ENCODE peak calls at places on chromosomes 6 and 20, in four cellular contexts. P, L, H and X are unnamed samples.

GRCh38 chr6:34601706-34602105 is 45.6 kb upstream of the SPDEF start:
- DNase-seq in P (no peak), L (no peak), H (no peak), X (no peak)

GRCh38 chr6:5674141-5674540 is 332.6 kb downstream of the NRN1 start:
- DNase-seq in P (no peak), L (no peak), H (no peak), X (no peak)

GRCh38 chr6:116220172-116220571 is 33.7 kb downstream of the TSPYL4 start:
- DNase-seq in P (no peak), L (no peak), H (no peak), X (no peak)

GRCh38 chr6:82861121-82861520 is 204.5 kb downstream of the UBE3D start:
- DNase-seq in P (no peak), L (no peak), H (no peak), X (no peak)

GRCh38 chr6:132962936-132963579 is 148.7 kb downstream of the RPS12 start:
- DNase-seq in P (peak), L (peak), H (peak), X (peak)

GRCh38 chr20:52410182-52410647 is 218.6 kb upstream of the ZFP64 start:
- DNase-seq in P (peak), L (no peak), H (peak), X (no peak)

GRCh38 chr6:145814035-145814500 is 527 bp downstream of the FBXO30 start:
- DNase-seq in P (no peak), L (no peak), H (no peak), X (peak)

GRCh38 chr6:126440923-126441322 is 101.0 kb downstream of the CENPW start:
- DNase-seq in P (no peak), L (no peak), H (no peak), X (no peak)

GRCh38 chr6:41027799-41028617 is 11.0 kb downstream of the UNC5CL start:
- DNase-seq in P (peak), L (peak), H (peak), X (peak)

GRCh38 chr20:49725694-49726093 is 12.0 kb upstream of the B4GALT5 start:
- DNase-seq in P (no peak), L (no peak), H (no peak), X (no peak)

GRCh38 chr6:52301326-52301725 is 16.8 kb upstream of the MCM3 start:
- DNase-seq in P (no peak), L (no peak), H (no peak), X (no peak)

GRCh38 chr6:159915397-159915796 is 24.6 kb downstream of the MAS1 start:
- DNase-seq in P (no peak), L (no peak), H (no peak), X (no peak)

GRCh38 chr6:33908025-33908424 is 104.2 kb upstream of the MLN start:
- DNase-seq in P (no peak), L (no peak), H (no peak), X (no peak)

GRCh38 chr6:150416120-150416519 is 47.3 kb downstream of the IYD start:
- DNase-seq in P (no peak), L (no peak), H (no peak), X (no peak)

GRCh38 chr6:20360471-20361119 is 41.1 kb upstream of the E2F3 start:
- DNase-seq in P (no peak), L (no peak), H (no peak), X (no peak)

GRCh38 chr6:71205336-71205956 is 83.2 kb upstream of the OGFRL1 start:
- DNase-seq in P (no peak), L (no peak), H (no peak), X (no peak)

GRCh38 chr6:52610745-52611355 is 34.0 kb upstream of the TRAM2 start:
- DNase-seq in P (no peak), L (peak), H (no peak), X (no peak)

GRCh38 chr6:120826253-120826652 is 508.0 kb downstream of the TBC1D32 start:
- DNase-seq in P (peak), L (peak), H (peak), X (peak)

GRCh38 chr6:56524891-56525703 is 117.6 kb downstream of the DST start:
- DNase-seq in P (no peak), L (no peak), H (no peak), X (no peak)

GRCh38 chr6:109315331-109316129 is 66.7 kb downstream of the CD164 start:
- DNase-seq in P (no peak), L (no peak), H (no peak), X (no peak)

GRCh38 chr6:134376785-134377184 is 58.9 kb upstream of the SGK1 start:
- DNase-seq in P (no peak), L (no peak), H (no peak), X (no peak)

GRCh38 chr6:125789576-125790402 is 971 bp upstream of the NCOA7 start:
- DNase-seq in P (peak), L (no peak), H (peak), X (peak)

GRCh38 chr20:11849976-11850670 is 67.6 kb upstream of the BTBD3 start:
- DNase-seq in P (no peak), L (peak), H (no peak), X (no peak)

GRCh38 chr6:170044836-170045562 is 245.9 kb downstream of the DLL1 start:
- DNase-seq in P (no peak), L (no peak), H (no peak), X (no peak)

GRCh38 chr6:43669050-43669921 is 18.3 kb downstream of the MRPS18A start:
- DNase-seq in P (no peak), L (no peak), H (peak), X (no peak)

GRCh38 chr6:53795702-53796450 is 1.1 kb downstream of the LRRC1 start:
- DNase-seq in P (peak), L (no peak), H (no peak), X (peak)

GRCh38 chr6:72798196-72798595 is 176.3 kb downstream of the KCNQ5 start:
- DNase-seq in P (no peak), L (no peak), H (no peak), X (no peak)

GRCh38 chr6:118325220-118325860 is 222.8 kb upstream of the PLN start:
- DNase-seq in P (no peak), L (no peak), H (no peak), X (no peak)

GRCh38 chr6:129683606-129684322 is 26.2 kb downstream of the ARHGAP18 start:
- DNase-seq in P (no peak), L (peak), H (peak), X (no peak)

GRCh38 chr6:119207973-119208725 is 129.7 kb upstream of the FAM184A start:
- DNase-seq in P (no peak), L (peak), H (no peak), X (no peak)

GRCh38 chr6:126657556-126658129 is 317.7 kb downstream of the CENPW start:
- DNase-seq in P (no peak), L (peak), H (no peak), X (no peak)

GRCh38 chr20:12049125-12049524 is 131.4 kb downstream of the BTBD3 start:
- DNase-seq in P (no peak), L (no peak), H (no peak), X (no peak)

GRCh38 chr6:132399376-132400074 is 1.8 kb downstream of the MOXD1 start:
- DNase-seq in P (no peak), L (no peak), H (no peak), X (no peak)

GRCh38 chr20:64261138-64261537 is 5.6 kb downstream of the PCMTD2 start:
- DNase-seq in P (no peak), L (no peak), H (peak), X (no peak)

GRCh38 chr20:10863337-10864060 is 189.7 kb upstream of the JAG1 start:
- DNase-seq in P (no peak), L (peak), H (no peak), X (no peak)

GRCh38 chr6:170405311-170405975 is 98.9 kb downstream of the FAM120B start:
- DNase-seq in P (no peak), L (no peak), H (no peak), X (no peak)

GRCh38 chr6:20404641-20405032 is 3.0 kb downstream of the E2F3 start:
- DNase-seq in P (peak), L (peak), H (peak), X (peak)

GRCh38 chr6:102812242-102812641 is 1418.7 kb downstream of the GRIK2 start:
- DNase-seq in P (no peak), L (no peak), H (no peak), X (no peak)

GRCh38 chr20:61185181-61185580 is 66.9 kb upstream of the CDH4 start:
- DNase-seq in P (no peak), L (no peak), H (no peak), X (no peak)

GRCh38 chr6:22929228-22929627 is 359.9 kb downstream of the HDGFL1 start:
- DNase-seq in P (no peak), L (no peak), H (no peak), X (no peak)

DNA sequence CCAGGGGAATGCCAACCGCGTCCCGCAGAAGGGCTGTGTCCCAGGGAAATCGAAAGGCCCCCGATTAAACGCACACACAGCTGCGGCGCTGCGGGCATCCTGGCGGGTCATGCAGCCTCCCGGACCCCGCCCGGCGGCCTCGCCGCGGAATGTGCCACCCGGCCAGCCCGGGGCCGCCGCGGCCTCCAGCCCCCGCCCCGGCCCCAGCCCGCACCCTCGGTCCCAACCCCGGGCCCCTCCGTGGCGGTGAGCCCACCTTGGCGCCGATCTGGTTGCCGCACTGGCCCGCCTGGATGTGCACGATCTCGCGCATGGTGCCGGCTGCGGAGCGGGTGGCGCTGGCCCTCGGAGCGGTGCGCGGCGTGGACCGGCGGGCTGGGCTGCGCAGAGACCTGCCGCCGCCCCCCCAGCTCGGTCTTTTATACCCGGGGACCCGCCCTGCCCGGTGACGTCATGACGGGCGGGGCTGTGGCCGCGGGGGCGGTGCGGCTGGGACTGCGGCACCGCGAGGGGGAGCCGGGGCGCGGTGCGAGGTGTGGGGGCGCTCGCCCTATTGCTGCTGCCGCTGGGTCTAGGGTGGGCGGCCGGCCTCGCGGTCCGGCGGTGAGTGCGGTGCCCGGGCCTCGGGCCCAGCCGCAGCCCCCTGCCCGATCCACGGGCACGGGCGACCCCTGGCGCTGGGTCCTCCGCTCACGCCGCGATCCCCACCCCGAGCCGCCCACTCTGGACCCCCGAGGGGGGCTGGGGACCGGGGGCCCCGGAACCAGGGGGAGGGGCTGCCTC is at the start of gene TUBB2A:
- DNase-seq in P (peak), L (peak), H (peak), X (peak)
- TF ChIP-seq CTCF in P (no peak), L (peak), H (peak), X (peak)

DNA sequence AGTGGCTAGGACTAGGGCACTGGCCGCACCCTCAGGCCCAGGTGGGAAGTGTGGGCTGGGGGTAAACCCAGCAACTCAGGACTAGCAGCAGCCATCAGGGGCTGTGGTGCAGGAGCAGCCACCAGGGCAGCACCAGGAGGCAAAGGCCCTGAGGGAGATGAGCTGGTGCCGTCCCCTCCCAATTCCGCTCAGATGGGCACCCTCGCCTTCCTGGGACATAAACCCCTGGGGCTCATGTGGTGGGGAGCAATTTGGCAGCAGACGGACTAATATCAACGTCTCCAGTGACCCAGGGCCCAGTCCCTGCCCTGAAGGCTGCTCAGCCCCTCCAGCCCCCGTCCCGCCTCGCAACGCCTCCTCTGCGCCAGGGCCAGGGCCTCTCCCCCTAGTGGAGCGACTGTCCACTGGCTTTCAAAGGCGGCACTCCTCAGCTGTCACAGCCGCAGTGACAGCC is 349.7 kb downstream of the ZFAND3 start:
- DNase-seq in P (no peak), L (no peak), H (no peak), X (no peak)
- TF ChIP-seq CTCF in P (no peak), L (no peak), H (no peak), X (peak)

GRCh38 chr6:137415834-137416190 is 78.4 kb downstream of the OLIG3 start:
- DNase-seq in P (no peak), L (no peak), H (no peak), X (no peak)

GRCh38 chr6:137414599-137414998 is 79.6 kb downstream of the OLIG3 start:
- DNase-seq in P (no peak), L (no peak), H (no peak), X (no peak)

GRCh38 chr6:137413482-137413881 is 80.7 kb downstream of the OLIG3 start:
- DNase-seq in P (no peak), L (no peak), H (no peak), X (no peak)

GRCh38 chr6:137416376-137417109 is 77.7 kb downstream of the OLIG3 start:
- DNase-seq in P (no peak), L (no peak), H (peak), X (no peak)

GRCh38 chr6:137415127-137415833 is 78.9 kb downstream of the OLIG3 start:
- DNase-seq in P (peak), L (peak), H (peak), X (peak)
- TF ChIP-seq CTCF in P (no peak), L (peak), H (peak), X (peak)

DNA sequence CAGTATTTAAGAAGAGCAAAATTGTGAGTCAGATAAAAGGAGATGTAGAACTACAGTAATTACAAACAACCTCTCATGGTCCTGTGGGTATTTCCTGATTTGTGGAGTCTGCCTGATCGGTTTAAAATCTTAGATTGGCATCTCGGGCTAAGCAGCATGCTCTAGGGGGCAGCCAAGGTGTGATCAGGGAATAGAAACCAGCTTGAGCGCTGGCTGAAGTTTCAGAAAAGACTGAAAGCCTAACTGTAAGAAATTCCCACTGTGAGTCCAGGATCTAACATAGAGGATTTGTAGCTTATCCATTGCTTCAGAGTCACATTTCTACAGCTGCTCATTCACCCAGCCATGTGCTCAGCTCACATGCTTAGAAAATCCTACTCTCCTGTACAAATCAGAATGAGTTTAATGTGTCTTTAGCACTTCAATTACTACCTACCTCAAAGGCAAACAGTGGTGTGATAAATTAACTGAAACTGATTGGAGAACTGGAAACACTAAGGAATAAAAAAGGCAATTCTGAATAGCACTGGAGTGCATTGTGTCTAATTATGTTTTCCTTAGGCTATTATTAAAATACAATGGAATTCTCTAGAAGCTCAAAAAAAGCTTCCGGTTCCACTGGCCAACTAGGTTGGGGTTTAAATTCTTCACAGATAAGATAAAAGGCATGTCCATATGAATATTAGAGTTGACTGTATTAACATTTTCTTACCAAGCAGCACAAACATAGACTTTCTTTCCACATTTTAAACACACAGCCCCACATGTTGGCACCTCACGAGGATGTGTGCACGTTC is 73.8 kb upstream of the MPC1 start:
- DNase-seq in P (no peak), L (no peak), H (no peak), X (no peak)
- TF ChIP-seq CTCF in P (no peak), L (peak), H (no peak), X (peak)

GRCh38 chr6:155599571-155599970 is 143.9 kb upstream of the NOX3 start:
- DNase-seq in P (no peak), L (no peak), H (no peak), X (peak)

GRCh38 chr6:155604991-155605390 is 149.4 kb upstream of the NOX3 start:
- DNase-seq in P (no peak), L (no peak), H (no peak), X (no peak)
- TF ChIP-seq CTCF in P (no peak), L (no peak), H (no peak), X (no peak)

GRCh38 chr20:62616728-62617621 is 25.3 kb upstream of the SLCO4A1 start:
- DNase-seq in P (peak), L (peak), H (peak), X (peak)
- TF ChIP-seq CTCF in P (peak), L (peak), H (peak), X (peak)

GRCh38 chr6:44725070-44725469 is 337.6 kb downstream of the CDC5L start:
- DNase-seq in P (no peak), L (no peak), H (no peak), X (no peak)

GRCh38 chr6:44731485-44732095 is 344.1 kb downstream of the CDC5L start:
- DNase-seq in P (no peak), L (no peak), H (no peak), X (no peak)

GRCh38 chr6:44732243-44732642 is 344.7 kb downstream of the CDC5L start:
- DNase-seq in P (no peak), L (no peak), H (no peak), X (no peak)

GRCh38 chr6:44730771-44731391 is 343.4 kb downstream of the CDC5L start:
- DNase-seq in P (no peak), L (no peak), H (no peak), X (no peak)

DNA sequence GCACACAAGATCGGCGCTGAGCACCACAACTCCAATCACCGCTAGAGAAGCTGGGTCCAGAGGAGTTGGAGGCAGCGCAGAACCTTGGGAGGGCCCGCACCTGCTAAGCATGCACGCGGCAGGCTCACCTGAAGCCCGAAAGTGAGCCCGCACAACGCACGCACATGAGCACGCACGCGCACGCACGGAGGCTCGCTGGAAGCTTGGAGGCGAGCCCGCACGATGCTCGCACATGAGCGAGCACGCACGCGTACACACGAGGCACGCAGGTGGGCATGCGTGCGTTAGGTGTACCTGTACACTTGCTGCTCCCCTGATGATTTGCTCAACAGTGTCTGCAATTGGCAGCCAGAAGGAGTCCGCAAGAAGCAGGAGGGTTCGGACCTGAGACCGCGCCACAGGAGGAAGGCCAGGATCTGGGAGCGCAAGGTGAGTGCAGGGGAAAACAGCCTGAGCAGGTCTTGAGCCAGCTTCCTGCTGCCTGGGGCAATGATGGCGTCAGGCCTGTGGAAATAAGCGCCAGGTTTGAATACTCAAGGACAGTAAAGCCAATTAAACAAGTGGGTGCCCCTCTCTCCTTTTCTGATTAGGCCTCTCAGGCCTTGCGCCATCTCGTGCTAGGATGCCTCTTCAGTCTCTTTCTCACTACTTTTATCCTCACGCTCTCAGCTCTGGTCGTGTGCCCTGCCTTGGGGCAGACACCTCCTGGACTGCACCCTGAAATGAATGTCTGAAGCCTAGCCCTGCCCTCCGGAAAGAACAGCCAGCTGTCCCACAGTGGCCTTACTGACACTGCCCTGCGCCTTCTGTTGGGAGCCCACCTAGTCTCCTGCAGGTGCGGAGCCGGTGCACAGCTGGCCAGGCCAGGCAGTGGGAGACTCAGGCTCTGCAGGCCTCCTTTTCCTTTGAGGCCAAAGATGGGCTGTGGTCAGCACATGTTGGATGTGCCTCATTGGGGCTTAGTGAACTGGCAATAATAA is 340.4 kb downstream of the CDC5L start:
- DNase-seq in P (no peak), L (no peak), H (no peak), X (no peak)
- TF ChIP-seq CTCF in P (no peak), L (no peak), H (no peak), X (no peak)